ENCODE peak calls at places on chromosomes 16 and 17, in six cellular contexts. One of them, this sample, is unnamed.

GRCh38 chr17:78342438-78343098 is 17.3 kb downstream of the SOCS3 start:
- DNase-seq in mesendoderm: peak; percentile 72
- DNase-seq in mesenchymal stem cell: peak; percentile 85
- DNase-seq in H1: no peak
- DNase-seq in neuronal stem cell: no peak
- DNase-seq in IMR-90: peak; percentile 88
- DNase-seq in this sample: peak; percentile 59

GRCh38 chr17:12342609-12343248 is 322.1 kb downstream of the MAP2K4 start:
- DNase-seq in mesendoderm: peak; percentile 76
- DNase-seq in IMR-90: no peak
- DNase-seq in mesenchymal stem cell: no peak
- DNase-seq in H1: peak; percentile 36
- DNase-seq in neuronal stem cell: peak; percentile 4
- DNase-seq in this sample: peak; percentile 82

GRCh38 chr16:27538508-27538907 is 11.2 kb downstream of the GTF3C1 start:
- DNase-seq in IMR-90: no peak
- DNase-seq in H1: no peak
- DNase-seq in neuronal stem cell: no peak
- DNase-seq in mesendoderm: peak; percentile 70
- DNase-seq in mesenchymal stem cell: no peak
- DNase-seq in this sample: no peak

GRCh38 chr17:31272803-31273202 is 24.2 kb downstream of the OMG start:
- DNase-seq in neuronal stem cell: no peak
- DNase-seq in mesenchymal stem cell: no peak
- DNase-seq in IMR-90: no peak
- DNase-seq in H1: no peak
- DNase-seq in mesendoderm: no peak
- DNase-seq in this sample: no peak

GRCh38 chr17:34672176-34672785 is 92.9 kb downstream of the TMEM132E start:
- DNase-seq in H1: no peak
- DNase-seq in mesenchymal stem cell: no peak
- DNase-seq in neuronal stem cell: no peak
- DNase-seq in IMR-90: no peak
- DNase-seq in mesendoderm: no peak
- DNase-seq in this sample: no peak

GRCh38 chr17:77140878-77141767 is at the start of gene SEC14L1:
- DNase-seq in neuronal stem cell: peak; percentile 59
- DNase-seq in mesendoderm: peak; percentile 85
- DNase-seq in mesenchymal stem cell: peak; percentile 62
- DNase-seq in IMR-90: no peak
- DNase-seq in H1: peak; percentile 29
- DNase-seq in this sample: peak; percentile 86

GRCh38 chr17:10394201-10394887 is 21.5 kb upstream of the MYH13 start:
- DNase-seq in H1: no peak
- DNase-seq in mesendoderm: no peak
- DNase-seq in mesenchymal stem cell: no peak
- DNase-seq in neuronal stem cell: no peak
- DNase-seq in IMR-90: no peak
- DNase-seq in this sample: no peak

GRCh38 chr16:28590384-28591340 is 6.2 kb downstream of the SULT1A2 start:
- DNase-seq in mesenchymal stem cell: no peak
- DNase-seq in mesendoderm: no peak
- DNase-seq in H1: no peak
- DNase-seq in neuronal stem cell: no peak
- DNase-seq in IMR-90: no peak
- DNase-seq in this sample: no peak

GRCh38 chr17:10119203-10120112 is 78.9 kb downstream of the GAS7 start:
- DNase-seq in mesendoderm: peak; percentile 97
- DNase-seq in mesenchymal stem cell: no peak
- DNase-seq in neuronal stem cell: no peak
- DNase-seq in H1: no peak
- DNase-seq in IMR-90: no peak
- DNase-seq in this sample: peak; percentile 91

GRCh38 chr17:3012926-3013581 is 50.4 kb downstream of the OR1D5 start:
- DNase-seq in mesenchymal stem cell: peak; percentile 43
- DNase-seq in IMR-90: peak; percentile 40
- DNase-seq in neuronal stem cell: peak; percentile 52
- DNase-seq in mesendoderm: peak; percentile 83
- DNase-seq in H1: peak; percentile 62
- DNase-seq in this sample: peak; percentile 92

GRCh38 chr17:82616021-82616703 is 32.1 kb downstream of the WDR45B start:
- DNase-seq in neuronal stem cell: no peak
- DNase-seq in mesendoderm: no peak
- DNase-seq in IMR-90: no peak
- DNase-seq in H1: no peak
- DNase-seq in mesenchymal stem cell: no peak
- DNase-seq in this sample: no peak

GRCh38 chr17:74280093-74280513 is 6.1 kb downstream of the DNAI2 start:
- DNase-seq in H1: no peak
- DNase-seq in neuronal stem cell: no peak
- DNase-seq in mesendoderm: no peak
- DNase-seq in mesenchymal stem cell: no peak
- DNase-seq in IMR-90: no peak
- DNase-seq in this sample: no peak

GRCh38 chr17:73017653-73018052 is 74.8 kb downstream of the SLC39A11 start:
- DNase-seq in mesenchymal stem cell: peak; percentile 58
- DNase-seq in mesendoderm: no peak
- DNase-seq in neuronal stem cell: no peak
- DNase-seq in IMR-90: peak; percentile 86
- DNase-seq in H1: no peak
- DNase-seq in this sample: no peak

GRCh38 chr16:677306-678190 is 2.1 kb downstream of the RHBDL1 start:
- DNase-seq in IMR-90: no peak
- DNase-seq in neuronal stem cell: no peak
- DNase-seq in H1: no peak
- DNase-seq in mesendoderm: no peak
- DNase-seq in mesenchymal stem cell: no peak
- DNase-seq in this sample: peak; percentile 67

GRCh38 chr16:87581867-87582220 is 20.5 kb upstream of the JPH3 start:
- DNase-seq in H1: no peak
- DNase-seq in IMR-90: peak; percentile 98
- DNase-seq in mesenchymal stem cell: peak; percentile 99
- DNase-seq in mesendoderm: no peak
- DNase-seq in neuronal stem cell: no peak
- DNase-seq in this sample: no peak

GRCh38 chr16:86662195-86662594 is 83.8 kb downstream of the FOXL1 start:
- DNase-seq in neuronal stem cell: no peak
- DNase-seq in IMR-90: peak; percentile 26
- DNase-seq in mesendoderm: no peak
- DNase-seq in H1: no peak
- DNase-seq in mesenchymal stem cell: peak; percentile 76
- DNase-seq in this sample: no peak

GRCh38 chr16:3171181-3171854 is 16.7 kb upstream of the OR1F1 start:
- DNase-seq in IMR-90: no peak
- DNase-seq in H1: no peak
- DNase-seq in mesenchymal stem cell: peak; percentile 29
- DNase-seq in neuronal stem cell: no peak
- DNase-seq in mesendoderm: peak; percentile 88
- DNase-seq in this sample: no peak

GRCh38 chr17:38870259-38871165 is 654 bp downstream of the LASP1 start:
- DNase-seq in mesenchymal stem cell: peak; percentile 64
- DNase-seq in IMR-90: peak; percentile 42
- DNase-seq in mesendoderm: peak; percentile 45
- DNase-seq in H1: no peak
- DNase-seq in neuronal stem cell: no peak
- DNase-seq in this sample: peak; percentile 74

GRCh38 chr17:38869647-38870258 is at the start of gene LASP1:
- DNase-seq in mesenchymal stem cell: peak; percentile 89
- DNase-seq in neuronal stem cell: peak; percentile 83
- DNase-seq in H1: peak; percentile 44
- DNase-seq in mesendoderm: peak; percentile 92
- DNase-seq in IMR-90: peak; percentile 87
- DNase-seq in this sample: no peak

GRCh38 chr17:38872671-38873385 is 3.0 kb downstream of the LASP1 start:
- DNase-seq in IMR-90: no peak
- DNase-seq in H1: no peak
- DNase-seq in mesendoderm: no peak
- DNase-seq in neuronal stem cell: no peak
- DNase-seq in mesenchymal stem cell: no peak
- DNase-seq in this sample: no peak

GRCh38 chr17:38871992-38872605 is 2.2 kb downstream of the LASP1 start:
- DNase-seq in H1: no peak
- DNase-seq in IMR-90: no peak
- DNase-seq in mesenchymal stem cell: no peak
- DNase-seq in neuronal stem cell: no peak
- DNase-seq in mesendoderm: no peak
- DNase-seq in this sample: no peak

GRCh38 chr17:38871247-38871991 is 1.6 kb downstream of the LASP1 start:
- DNase-seq in neuronal stem cell: no peak
- DNase-seq in H1: no peak
- DNase-seq in mesenchymal stem cell: peak; percentile 85
- DNase-seq in IMR-90: peak; percentile 80
- DNase-seq in mesendoderm: peak; percentile 87
- DNase-seq in this sample: peak; percentile 75
- H2BK120ac ChIP-seq in neuronal stem cell: no peak overlapping the region
- H2BK120ac ChIP-seq in H1: peak overlapping the region; percentile 15
- H2BK120ac ChIP-seq in mesenchymal stem cell: no peak overlapping the region
- H2BK120ac ChIP-seq in IMR-90: peak overlapping the region; percentile 84
- H2BK120ac ChIP-seq in mesendoderm: no peak overlapping the region
- H2BK120ac ChIP-seq in this sample: no peak overlapping the region

DNA sequence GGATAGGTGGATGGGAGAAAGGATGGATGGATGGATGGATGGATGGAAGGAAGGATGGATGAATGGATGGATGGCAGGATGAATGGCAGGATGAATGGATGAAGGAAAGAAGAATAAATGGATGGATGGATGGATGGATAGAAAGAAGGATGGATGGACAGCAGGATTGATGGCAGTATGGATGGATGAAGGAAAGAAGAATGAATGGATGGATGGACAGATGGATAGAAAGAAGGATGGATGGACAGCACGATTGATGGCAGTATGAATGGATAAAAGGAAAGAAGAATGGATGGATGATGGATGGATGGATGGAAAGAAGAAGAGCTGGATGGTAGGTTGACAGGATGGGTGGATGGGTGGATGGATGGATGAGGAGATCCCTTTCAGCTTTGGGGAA is 9.2 kb upstream of the MYH10 start:
- DNase-seq in mesenchymal stem cell: no peak
- DNase-seq in mesendoderm: no peak
- DNase-seq in neuronal stem cell: no peak
- DNase-seq in IMR-90: no peak
- DNase-seq in H1: no peak
- DNase-seq in this sample: no peak
- H2BK15ac ChIP-seq in mesenchymal stem cell: no peak overlapping the region
- H2BK15ac ChIP-seq in mesendoderm: no peak overlapping the region
- H2BK15ac ChIP-seq in neuronal stem cell: no peak overlapping the region
- H2BK15ac ChIP-seq in IMR-90: no peak overlapping the region
- H2BK15ac ChIP-seq in H1: no peak overlapping the region
- H2BK15ac ChIP-seq in this sample: no peak overlapping the region

GRCh38 chr17:50209133-50209471 is 7.7 kb upstream of the COL1A1 start:
- DNase-seq in mesendoderm: no peak
- DNase-seq in neuronal stem cell: no peak
- DNase-seq in H1: no peak
- DNase-seq in IMR-90: no peak
- DNase-seq in mesenchymal stem cell: no peak
- DNase-seq in this sample: no peak

GRCh38 chr17:50207318-50207717 is 5.9 kb upstream of the COL1A1 start:
- DNase-seq in IMR-90: no peak
- DNase-seq in mesenchymal stem cell: peak; percentile 20
- DNase-seq in neuronal stem cell: no peak
- DNase-seq in mesendoderm: no peak
- DNase-seq in H1: no peak
- DNase-seq in this sample: no peak

GRCh38 chr17:50209472-50210248 is 8.2 kb upstream of the COL1A1 start:
- DNase-seq in IMR-90: peak; percentile 100
- DNase-seq in H1: no peak
- DNase-seq in neuronal stem cell: no peak
- DNase-seq in mesendoderm: peak; percentile 95
- DNase-seq in mesenchymal stem cell: peak; percentile 99
- DNase-seq in this sample: peak; percentile 95

GRCh38 chr17:50207792-50208567 is 6.5 kb upstream of the COL1A1 start:
- DNase-seq in neuronal stem cell: no peak
- DNase-seq in IMR-90: no peak
- DNase-seq in mesenchymal stem cell: no peak
- DNase-seq in mesendoderm: no peak
- DNase-seq in H1: no peak
- DNase-seq in this sample: peak; percentile 84

GRCh38 chr17:50208611-50209061 is 7.2 kb upstream of the COL1A1 start:
- DNase-seq in H1: no peak
- DNase-seq in mesenchymal stem cell: peak; percentile 25
- DNase-seq in mesendoderm: peak; percentile 65
- DNase-seq in neuronal stem cell: no peak
- DNase-seq in IMR-90: no peak
- DNase-seq in this sample: no peak
- H2BK120ac ChIP-seq in H1: peak overlapping the region; percentile 77
- H2BK120ac ChIP-seq in mesenchymal stem cell: peak overlapping the region; percentile 99
- H2BK120ac ChIP-seq in mesendoderm: no peak overlapping the region
- H2BK120ac ChIP-seq in neuronal stem cell: no peak overlapping the region
- H2BK120ac ChIP-seq in IMR-90: peak overlapping the region; percentile 99
- H2BK120ac ChIP-seq in this sample: no peak overlapping the region

DNA sequence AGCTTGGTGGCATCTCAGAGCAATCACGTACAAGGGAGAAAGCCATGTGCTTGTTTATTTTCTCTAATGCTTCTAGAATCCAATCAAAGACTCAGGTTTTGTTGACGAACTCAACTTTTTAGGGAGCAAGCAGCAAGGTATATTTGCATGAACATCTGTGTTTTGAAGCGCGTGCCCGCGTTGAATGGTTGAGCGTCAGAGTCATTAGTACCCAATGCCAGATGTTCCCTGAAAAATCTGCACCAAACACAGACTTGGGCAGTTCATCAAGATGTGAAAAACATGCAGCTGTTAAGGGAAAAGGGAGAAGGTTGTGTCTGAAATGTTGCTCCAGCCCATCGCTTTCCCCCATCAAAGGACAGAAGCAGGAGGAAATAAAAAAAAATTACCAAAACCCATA is 170.4 kb downstream of the SNX29 start:
- DNase-seq in IMR-90: no peak
- DNase-seq in neuronal stem cell: no peak
- DNase-seq in mesenchymal stem cell: no peak
- DNase-seq in mesendoderm: no peak
- DNase-seq in H1: no peak
- DNase-seq in this sample: no peak
- H2BK15ac ChIP-seq in IMR-90: no peak overlapping the region
- H2BK15ac ChIP-seq in neuronal stem cell: no peak overlapping the region
- H2BK15ac ChIP-seq in mesenchymal stem cell: no peak overlapping the region
- H2BK15ac ChIP-seq in mesendoderm: peak overlapping the region; percentile 7
- H2BK15ac ChIP-seq in H1: no peak overlapping the region
- H2BK15ac ChIP-seq in this sample: no peak overlapping the region

DNA sequence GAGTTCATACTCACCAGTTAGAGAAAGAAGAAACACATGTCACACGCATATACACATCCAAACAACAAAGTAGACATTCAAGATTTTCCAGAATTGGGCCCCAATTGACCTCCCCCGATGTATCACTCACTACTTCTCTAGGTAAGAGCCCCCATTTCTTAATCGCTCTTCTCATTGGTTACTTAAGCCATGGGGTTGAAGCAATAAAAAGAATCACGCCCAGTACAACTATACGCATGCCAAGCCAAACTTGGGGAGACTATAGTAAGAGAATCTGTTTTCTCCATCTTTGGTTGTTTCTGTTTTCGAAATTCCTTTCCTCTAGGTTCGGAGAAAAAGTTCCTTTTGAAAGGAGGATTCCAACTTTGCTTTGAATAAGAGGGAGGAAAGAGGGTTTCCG is 540 bp downstream of the DDX52 start:
- DNase-seq in neuronal stem cell: no peak
- DNase-seq in mesenchymal stem cell: peak; percentile 62
- DNase-seq in H1: no peak
- DNase-seq in mesendoderm: peak; percentile 9
- DNase-seq in IMR-90: peak; percentile 31
- DNase-seq in this sample: no peak
- H2BK120ac ChIP-seq in neuronal stem cell: no peak overlapping the region
- H2BK120ac ChIP-seq in mesenchymal stem cell: peak overlapping the region; percentile 2
- H2BK120ac ChIP-seq in H1: no peak overlapping the region
- H2BK120ac ChIP-seq in mesendoderm: no peak overlapping the region
- H2BK120ac ChIP-seq in IMR-90: peak overlapping the region; percentile 81
- H2BK120ac ChIP-seq in this sample: no peak overlapping the region

GRCh38 chr17:38564254-38564605 is 41.5 kb downstream of the SRCIN1 start:
- DNase-seq in IMR-90: no peak
- DNase-seq in mesendoderm: no peak
- DNase-seq in H1: no peak
- DNase-seq in mesenchymal stem cell: no peak
- DNase-seq in neuronal stem cell: no peak
- DNase-seq in this sample: no peak
- H2BK15ac ChIP-seq in IMR-90: no peak overlapping the region
- H2BK15ac ChIP-seq in mesendoderm: no peak overlapping the region
- H2BK15ac ChIP-seq in H1: no peak overlapping the region
- H2BK15ac ChIP-seq in mesenchymal stem cell: no peak overlapping the region
- H2BK15ac ChIP-seq in neuronal stem cell: no peak overlapping the region
- H2BK15ac ChIP-seq in this sample: no peak overlapping the region